ENCODE peak calls at places on chromosomes 12 and 14, in five cellular contexts. One of them, this sample, is unnamed.

GRCh38 chr12:84627582-84627981 is 285.0 kb downstream of the SLC6A15 start:
- DNase-seq in ovary: no peak
- DNase-seq in lower leg skin: no peak
- DNase-seq in mesothelial cell of epicardium: no peak
- DNase-seq in bronchial epithelial cell: no peak
- DNase-seq in this sample: no peak

GRCh38 chr12:19574606-19575005 is 135.3 kb downstream of the AEBP2 start:
- DNase-seq in mesothelial cell of epicardium: no peak
- DNase-seq in lower leg skin: no peak
- DNase-seq in bronchial epithelial cell: no peak
- DNase-seq in ovary: no peak
- DNase-seq in this sample: no peak

GRCh38 chr12:109606261-109607028 is 32.9 kb downstream of the MVK start:
- DNase-seq in mesothelial cell of epicardium: peak
- DNase-seq in bronchial epithelial cell: no peak
- DNase-seq in lower leg skin: no peak
- DNase-seq in ovary: no peak
- DNase-seq in this sample: no peak

GRCh38 chr14:98886982-98887381 is 385.0 kb downstream of the BCL11B start:
- DNase-seq in lower leg skin: no peak
- DNase-seq in ovary: no peak
- DNase-seq in bronchial epithelial cell: peak
- DNase-seq in mesothelial cell of epicardium: no peak
- DNase-seq in this sample: no peak

GRCh38 chr12:9329019-9329418 is 120.8 kb upstream of the PZP start:
- DNase-seq in ovary: no peak
- DNase-seq in bronchial epithelial cell: no peak
- DNase-seq in mesothelial cell of epicardium: no peak
- DNase-seq in lower leg skin: no peak
- DNase-seq in this sample: no peak

GRCh38 chr12:52633383-52633782 is 15.0 kb upstream of the KRT73 start:
- DNase-seq in lower leg skin: peak
- DNase-seq in bronchial epithelial cell: no peak
- DNase-seq in ovary: no peak
- DNase-seq in mesothelial cell of epicardium: no peak
- DNase-seq in this sample: peak

GRCh38 chr14:101705733-101706508 is 55.6 kb upstream of the PPP2R5C start:
- DNase-seq in ovary: no peak
- DNase-seq in mesothelial cell of epicardium: no peak
- DNase-seq in bronchial epithelial cell: no peak
- DNase-seq in lower leg skin: peak
- DNase-seq in this sample: peak

GRCh38 chr12:80936353-80936641 is 1.4 kb downstream of the LIN7A start:
- DNase-seq in ovary: peak
- DNase-seq in lower leg skin: no peak
- DNase-seq in bronchial epithelial cell: no peak
- DNase-seq in mesothelial cell of epicardium: no peak
- DNase-seq in this sample: no peak

GRCh38 chr12:49422038-49422575 is 54.8 kb downstream of the SPATS2 start:
- DNase-seq in bronchial epithelial cell: no peak
- DNase-seq in ovary: no peak
- DNase-seq in lower leg skin: no peak
- DNase-seq in mesothelial cell of epicardium: no peak
- DNase-seq in this sample: no peak

GRCh38 chr14:77026930-77027537 is 1.5 kb downstream of the IRF2BPL start:
- DNase-seq in lower leg skin: no peak
- DNase-seq in ovary: peak
- DNase-seq in bronchial epithelial cell: no peak
- DNase-seq in mesothelial cell of epicardium: no peak
- DNase-seq in this sample: peak

GRCh38 chr14:50035214-50035613 is 81.2 kb downstream of the VCPKMT start:
- DNase-seq in bronchial epithelial cell: peak
- DNase-seq in mesothelial cell of epicardium: no peak
- DNase-seq in lower leg skin: no peak
- DNase-seq in ovary: no peak
- DNase-seq in this sample: no peak

GRCh38 chr12:62482769-62483168 is 16.1 kb downstream of the MON2 start:
- DNase-seq in ovary: no peak
- DNase-seq in lower leg skin: no peak
- DNase-seq in mesothelial cell of epicardium: no peak
- DNase-seq in bronchial epithelial cell: no peak
- DNase-seq in this sample: no peak

GRCh38 chr12:116979109-116979508 is 68.4 kb downstream of the FBXW8 start:
- DNase-seq in mesothelial cell of epicardium: no peak
- DNase-seq in ovary: no peak
- DNase-seq in lower leg skin: no peak
- DNase-seq in bronchial epithelial cell: no peak
- DNase-seq in this sample: no peak

GRCh38 chr12:88325828-88326214 is 183.7 kb downstream of the TMTC3 start:
- DNase-seq in bronchial epithelial cell: no peak
- DNase-seq in ovary: no peak
- DNase-seq in lower leg skin: no peak
- DNase-seq in mesothelial cell of epicardium: no peak
- DNase-seq in this sample: no peak

GRCh38 chr12:86006727-86007126 is 132.6 kb downstream of the NTS start:
- DNase-seq in ovary: no peak
- DNase-seq in mesothelial cell of epicardium: no peak
- DNase-seq in bronchial epithelial cell: peak
- DNase-seq in lower leg skin: no peak
- DNase-seq in this sample: no peak

GRCh38 chr14:104206281-104206904 is 68.0 kb downstream of the KIF26A start:
- DNase-seq in ovary: no peak
- DNase-seq in lower leg skin: no peak
- DNase-seq in bronchial epithelial cell: no peak
- DNase-seq in mesothelial cell of epicardium: peak
- DNase-seq in this sample: no peak

GRCh38 chr12:32450768-32451167 is 51.4 kb downstream of the FGD4 start:
- DNase-seq in ovary: no peak
- DNase-seq in mesothelial cell of epicardium: no peak
- DNase-seq in bronchial epithelial cell: no peak
- DNase-seq in lower leg skin: no peak
- DNase-seq in this sample: no peak

GRCh38 chr14:71474291-71474690 is 457.9 kb upstream of the RGS6 start:
- DNase-seq in lower leg skin: no peak
- DNase-seq in bronchial epithelial cell: no peak
- DNase-seq in ovary: no peak
- DNase-seq in mesothelial cell of epicardium: no peak
- DNase-seq in this sample: no peak

GRCh38 chr12:93245543-93245942 is 132.2 kb upstream of the NUDT4 start:
- DNase-seq in bronchial epithelial cell: no peak
- DNase-seq in ovary: no peak
- DNase-seq in lower leg skin: no peak
- DNase-seq in mesothelial cell of epicardium: no peak
- DNase-seq in this sample: peak

GRCh38 chr14:87800216-87800615 is 192.8 kb downstream of the GALC start:
- DNase-seq in bronchial epithelial cell: no peak
- DNase-seq in mesothelial cell of epicardium: no peak
- DNase-seq in ovary: no peak
- DNase-seq in lower leg skin: no peak
- DNase-seq in this sample: no peak

GRCh38 chr12:129193263-129193871 is 340.1 kb downstream of the GLT1D1 start:
- DNase-seq in lower leg skin: no peak
- DNase-seq in mesothelial cell of epicardium: no peak
- DNase-seq in bronchial epithelial cell: peak
- DNase-seq in ovary: no peak
- DNase-seq in this sample: peak

GRCh38 chr14:105248368-105249174 is at the start of gene BTBD6:
- DNase-seq in ovary: peak
- DNase-seq in lower leg skin: peak
- DNase-seq in mesothelial cell of epicardium: peak
- DNase-seq in bronchial epithelial cell: peak
- DNase-seq in this sample: peak

GRCh38 chr12:123071401-123072304 is 79.2 kb downstream of the PITPNM2 start:
- DNase-seq in ovary: peak
- DNase-seq in bronchial epithelial cell: no peak
- DNase-seq in lower leg skin: no peak
- DNase-seq in mesothelial cell of epicardium: no peak
- DNase-seq in this sample: no peak

GRCh38 chr14:83975435-83976222 is 1554.3 kb upstream of the FLRT2 start:
- DNase-seq in bronchial epithelial cell: no peak
- DNase-seq in lower leg skin: no peak
- DNase-seq in mesothelial cell of epicardium: no peak
- DNase-seq in ovary: no peak
- DNase-seq in this sample: no peak

GRCh38 chr12:24853588-24853987 is 95.3 kb downstream of the BCAT1 start:
- DNase-seq in ovary: no peak
- DNase-seq in lower leg skin: no peak
- DNase-seq in bronchial epithelial cell: peak
- DNase-seq in mesothelial cell of epicardium: no peak
- DNase-seq in this sample: no peak

GRCh38 chr12:112792306-112792705 is 758 bp downstream of the RPH3A start:
- DNase-seq in bronchial epithelial cell: no peak
- DNase-seq in ovary: no peak
- DNase-seq in lower leg skin: no peak
- DNase-seq in mesothelial cell of epicardium: no peak
- DNase-seq in this sample: no peak

GRCh38 chr12:101372431-101372830 is 35.1 kb downstream of the ARL1 start:
- DNase-seq in mesothelial cell of epicardium: no peak
- DNase-seq in bronchial epithelial cell: no peak
- DNase-seq in ovary: no peak
- DNase-seq in lower leg skin: no peak
- DNase-seq in this sample: no peak

GRCh38 chr12:44720265-44720664 is 155.8 kb downstream of the NELL2 start:
- DNase-seq in bronchial epithelial cell: no peak
- DNase-seq in lower leg skin: no peak
- DNase-seq in ovary: no peak
- DNase-seq in mesothelial cell of epicardium: no peak
- DNase-seq in this sample: no peak

GRCh38 chr14:59478540-59478939 is 5.7 kb downstream of the L3HYPDH start:
- DNase-seq in bronchial epithelial cell: no peak
- DNase-seq in mesothelial cell of epicardium: no peak
- DNase-seq in ovary: no peak
- DNase-seq in lower leg skin: no peak
- DNase-seq in this sample: no peak

GRCh38 chr14:102209224-102209966 is 69.7 kb downstream of the WDR20 start:
- DNase-seq in lower leg skin: no peak
- DNase-seq in bronchial epithelial cell: no peak
- DNase-seq in ovary: no peak
- DNase-seq in mesothelial cell of epicardium: no peak
- DNase-seq in this sample: no peak

GRCh38 chr12:97556201-97556824 is 93.7 kb downstream of the RMST start:
- DNase-seq in bronchial epithelial cell: peak
- DNase-seq in lower leg skin: no peak
- DNase-seq in ovary: no peak
- DNase-seq in mesothelial cell of epicardium: no peak
- DNase-seq in this sample: no peak

GRCh38 chr12:119230804-119231203 is 52.1 kb downstream of the HSPB8 start:
- DNase-seq in lower leg skin: no peak
- DNase-seq in ovary: no peak
- DNase-seq in bronchial epithelial cell: no peak
- DNase-seq in mesothelial cell of epicardium: no peak
- DNase-seq in this sample: no peak

GRCh38 chr12:119236372-119236771 is 57.6 kb downstream of the HSPB8 start:
- DNase-seq in mesothelial cell of epicardium: no peak
- DNase-seq in lower leg skin: no peak
- DNase-seq in bronchial epithelial cell: no peak
- DNase-seq in ovary: no peak
- DNase-seq in this sample: no peak

GRCh38 chr12:119231774-119232173 is 53.0 kb downstream of the HSPB8 start:
- DNase-seq in mesothelial cell of epicardium: no peak
- DNase-seq in ovary: no peak
- DNase-seq in lower leg skin: no peak
- DNase-seq in bronchial epithelial cell: no peak
- DNase-seq in this sample: no peak

GRCh38 chr12:119239040-119239439 is 60.3 kb downstream of the HSPB8 start:
- DNase-seq in ovary: no peak
- DNase-seq in lower leg skin: no peak
- DNase-seq in mesothelial cell of epicardium: no peak
- DNase-seq in bronchial epithelial cell: no peak
- DNase-seq in this sample: no peak

DNA sequence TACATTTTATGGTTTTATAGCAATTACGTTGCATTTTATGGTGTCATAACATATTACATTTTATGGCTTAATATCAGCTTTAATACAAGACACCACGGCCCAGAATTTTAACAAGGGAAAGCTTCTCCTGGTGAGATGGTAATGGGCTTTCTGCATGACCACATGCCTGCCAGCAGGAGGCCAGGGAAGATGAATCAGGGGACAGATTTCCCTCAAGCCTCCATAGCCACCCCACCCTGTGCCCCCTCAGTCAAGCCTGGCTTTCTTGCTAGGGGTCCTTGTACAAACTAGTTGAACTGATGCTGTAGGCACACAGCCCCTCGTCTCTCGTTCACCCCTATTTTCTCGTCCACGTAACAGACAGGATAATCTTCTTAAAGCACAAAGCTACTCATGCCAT is 56.6 kb downstream of the HSPB8 start:
- DNase-seq in lower leg skin: no peak
- DNase-seq in mesothelial cell of epicardium: no peak
- DNase-seq in ovary: no peak
- DNase-seq in bronchial epithelial cell: no peak
- DNase-seq in this sample: no peak
- TF ChIP-seq CTCF in lower leg skin: no peak
- TF ChIP-seq CTCF in mesothelial cell of epicardium: peak
- TF ChIP-seq CTCF in ovary: no peak
- TF ChIP-seq CTCF in bronchial epithelial cell: peak
- TF ChIP-seq CTCF in this sample: no peak

GRCh38 chr14:28754209-28754985 is 12.2 kb upstream of the FOXG1 start:
- DNase-seq in bronchial epithelial cell: peak
- DNase-seq in ovary: no peak
- DNase-seq in mesothelial cell of epicardium: no peak
- DNase-seq in lower leg skin: no peak
- DNase-seq in this sample: peak
- TF ChIP-seq CTCF in bronchial epithelial cell: peak
- TF ChIP-seq CTCF in ovary: no peak
- TF ChIP-seq CTCF in mesothelial cell of epicardium: peak
- TF ChIP-seq CTCF in lower leg skin: no peak
- TF ChIP-seq CTCF in this sample: peak

GRCh38 chr14:61454545-61454944 is 133.2 kb downstream of the PRKCH start:
- DNase-seq in lower leg skin: no peak
- DNase-seq in mesothelial cell of epicardium: no peak
- DNase-seq in bronchial epithelial cell: no peak
- DNase-seq in ovary: no peak
- DNase-seq in this sample: no peak

GRCh38 chr14:61452452-61452851 is 131.1 kb downstream of the PRKCH start:
- DNase-seq in ovary: no peak
- DNase-seq in bronchial epithelial cell: no peak
- DNase-seq in mesothelial cell of epicardium: no peak
- DNase-seq in lower leg skin: no peak
- DNase-seq in this sample: peak

GRCh38 chr14:61451491-61451890 is 130.1 kb downstream of the PRKCH start:
- DNase-seq in lower leg skin: no peak
- DNase-seq in mesothelial cell of epicardium: no peak
- DNase-seq in ovary: no peak
- DNase-seq in bronchial epithelial cell: no peak
- DNase-seq in this sample: no peak

GRCh38 chr14:61453103-61453767 is 131.9 kb downstream of the PRKCH start:
- DNase-seq in bronchial epithelial cell: no peak
- DNase-seq in lower leg skin: no peak
- DNase-seq in mesothelial cell of epicardium: no peak
- DNase-seq in ovary: no peak
- DNase-seq in this sample: no peak

GRCh38 chr14:61451891-61452400 is 130.6 kb downstream of the PRKCH start:
- DNase-seq in bronchial epithelial cell: no peak
- DNase-seq in lower leg skin: no peak
- DNase-seq in ovary: no peak
- DNase-seq in mesothelial cell of epicardium: no peak
- DNase-seq in this sample: no peak
- TF ChIP-seq CTCF in bronchial epithelial cell: no peak
- TF ChIP-seq CTCF in lower leg skin: no peak
- TF ChIP-seq CTCF in ovary: no peak
- TF ChIP-seq CTCF in mesothelial cell of epicardium: no peak
- TF ChIP-seq CTCF in this sample: no peak

GRCh38 chr12:700061-700460 is 36.8 kb upstream of the NINJ2 start:
- DNase-seq in mesothelial cell of epicardium: no peak
- DNase-seq in ovary: no peak
- DNase-seq in lower leg skin: no peak
- DNase-seq in bronchial epithelial cell: no peak
- DNase-seq in this sample: no peak
- TF ChIP-seq CTCF in mesothelial cell of epicardium: no peak
- TF ChIP-seq CTCF in ovary: no peak
- TF ChIP-seq CTCF in lower leg skin: no peak
- TF ChIP-seq CTCF in bronchial epithelial cell: no peak
- TF ChIP-seq CTCF in this sample: no peak

This sample was measured in activated CD8-positive, alpha-beta T cell treated with anti-CD3 and anti-CD28 coated beads for 36 hours.